ENCODE peak calls at places on chromosomes 6 and 20, in six cellular contexts. One of them, this sample, is unnamed.

GRCh38 chr6:12440981-12441380 is 150.8 kb downstream of the EDN1 start:
- DNase-seq in CD8-positive, alpha-beta memory T cell: no peak
- DNase-seq in HEK293T: no peak
- DNase-seq in HT-29: peak; percentile 28
- DNase-seq in A172: peak; percentile 16
- DNase-seq in NK-92 treated with Interleukin-12 subunit alpha and Interleukin-12 subunit beta, amount 100 ng/mL, for 24 hours: no peak
- DNase-seq in this sample: no peak

GRCh38 chr6:110999634-111000270 is 17.9 kb downstream of the RPF2 start:
- DNase-seq in HEK293T: no peak
- DNase-seq in HT-29: peak; percentile 60
- DNase-seq in CD8-positive, alpha-beta memory T cell: no peak
- DNase-seq in NK-92 treated with Interleukin-12 subunit alpha and Interleukin-12 subunit beta, amount 100 ng/mL, for 24 hours: no peak
- DNase-seq in A172: peak; percentile 12
- DNase-seq in this sample: peak; percentile 19

GRCh38 chr6:24376875-24377274 is 19.0 kb upstream of the DCDC2 start:
- DNase-seq in HT-29: no peak
- DNase-seq in CD8-positive, alpha-beta memory T cell: no peak
- DNase-seq in NK-92 treated with Interleukin-12 subunit alpha and Interleukin-12 subunit beta, amount 100 ng/mL, for 24 hours: no peak
- DNase-seq in A172: no peak
- DNase-seq in HEK293T: no peak
- DNase-seq in this sample: no peak

GRCh38 chr20:15317546-15318242 is 980.3 kb upstream of the FLRT3 start:
- DNase-seq in HT-29: no peak
- DNase-seq in CD8-positive, alpha-beta memory T cell: no peak
- DNase-seq in A172: no peak
- DNase-seq in NK-92 treated with Interleukin-12 subunit alpha and Interleukin-12 subunit beta, amount 100 ng/mL, for 24 hours: no peak
- DNase-seq in HEK293T: no peak
- DNase-seq in this sample: no peak

GRCh38 chr6:129662980-129663431 is 47.0 kb downstream of the ARHGAP18 start:
- DNase-seq in CD8-positive, alpha-beta memory T cell: no peak
- DNase-seq in NK-92 treated with Interleukin-12 subunit alpha and Interleukin-12 subunit beta, amount 100 ng/mL, for 24 hours: no peak
- DNase-seq in HEK293T: no peak
- DNase-seq in HT-29: no peak
- DNase-seq in A172: no peak
- DNase-seq in this sample: no peak

GRCh38 chr6:2505624-2506023 is 245.1 kb downstream of the MYLK4 start:
- DNase-seq in A172: no peak
- DNase-seq in CD8-positive, alpha-beta memory T cell: no peak
- DNase-seq in HEK293T: peak; percentile 64
- DNase-seq in NK-92 treated with Interleukin-12 subunit alpha and Interleukin-12 subunit beta, amount 100 ng/mL, for 24 hours: no peak
- DNase-seq in HT-29: no peak
- DNase-seq in this sample: no peak

GRCh38 chr6:152170702-152171667 is 363.5 kb downstream of the ESR1 start:
- DNase-seq in A172: no peak
- DNase-seq in HEK293T: no peak
- DNase-seq in NK-92 treated with Interleukin-12 subunit alpha and Interleukin-12 subunit beta, amount 100 ng/mL, for 24 hours: no peak
- DNase-seq in CD8-positive, alpha-beta memory T cell: peak; percentile 29
- DNase-seq in HT-29: no peak
- DNase-seq in this sample: no peak

GRCh38 chr6:13383280-13384163 is 55.2 kb upstream of the TBC1D7 start:
- DNase-seq in CD8-positive, alpha-beta memory T cell: peak; percentile 17
- DNase-seq in HEK293T: no peak
- DNase-seq in NK-92 treated with Interleukin-12 subunit alpha and Interleukin-12 subunit beta, amount 100 ng/mL, for 24 hours: peak; percentile 17
- DNase-seq in HT-29: peak; percentile 83
- DNase-seq in A172: peak; percentile 40
- DNase-seq in this sample: no peak

GRCh38 chr6:35089216-35089934 is 51.8 kb downstream of the TCP11 start:
- DNase-seq in A172: no peak
- DNase-seq in HT-29: no peak
- DNase-seq in NK-92 treated with Interleukin-12 subunit alpha and Interleukin-12 subunit beta, amount 100 ng/mL, for 24 hours: no peak
- DNase-seq in HEK293T: no peak
- DNase-seq in CD8-positive, alpha-beta memory T cell: no peak
- DNase-seq in this sample: no peak

GRCh38 chr20:19784511-19785172 is 26.6 kb downstream of the RIN2 start:
- DNase-seq in HT-29: peak; percentile 92
- DNase-seq in HEK293T: peak; percentile 70
- DNase-seq in NK-92 treated with Interleukin-12 subunit alpha and Interleukin-12 subunit beta, amount 100 ng/mL, for 24 hours: no peak
- DNase-seq in A172: peak; percentile 84
- DNase-seq in CD8-positive, alpha-beta memory T cell: no peak
- DNase-seq in this sample: peak; percentile 85